ENCODE peak calls at places on chromosomes 4 and X, in six cellular contexts. One of them, this sample, is unnamed. For H3K4me1, the result is how much of the 10 kb centered on the place peaks cover.

GRCh38 chr4:155615054-155615887 is 51.4 kb upstream of the GUCY1A1 start:
- DNase-seq in PC-3: no peak
- DNase-seq in astrocyte: no peak
- DNase-seq in hepatocyte: no peak
- DNase-seq in psoas muscle: no peak
- DNase-seq in cardiac muscle cell: no peak
- DNase-seq in this sample: no peak

GRCh38 chr4:106095408-106095807 is 200.1 kb downstream of the NPNT start:
- DNase-seq in PC-3: no peak
- DNase-seq in astrocyte: peak
- DNase-seq in hepatocyte: no peak
- DNase-seq in psoas muscle: no peak
- DNase-seq in cardiac muscle cell: peak
- DNase-seq in this sample: no peak

GRCh38 chr4:29588615-29589014 is 1131.6 kb upstream of the PCDH7 start:
- DNase-seq in PC-3: peak
- DNase-seq in astrocyte: no peak
- DNase-seq in hepatocyte: no peak
- DNase-seq in psoas muscle: no peak
- DNase-seq in cardiac muscle cell: no peak
- DNase-seq in this sample: no peak

GRCh38 chr4:177485528-177485927 is 43.3 kb upstream of the AGA start:
- DNase-seq in PC-3: peak
- DNase-seq in astrocyte: peak
- DNase-seq in hepatocyte: no peak
- DNase-seq in psoas muscle: no peak
- DNase-seq in cardiac muscle cell: peak
- DNase-seq in this sample: no peak

GRCh38 chrX:27591938-27592337 is 1.8 kb downstream of the DCAF8L2 start:
- DNase-seq in PC-3: no peak
- DNase-seq in astrocyte: no peak
- DNase-seq in hepatocyte: no peak
- DNase-seq in psoas muscle: no peak
- DNase-seq in cardiac muscle cell: no peak
- DNase-seq in this sample: no peak

GRCh38 chr4:172225457-172225856 is 412.3 kb downstream of the GALNTL6 start:
- DNase-seq in PC-3: no peak
- DNase-seq in astrocyte: no peak
- DNase-seq in hepatocyte: no peak
- DNase-seq in psoas muscle: no peak
- DNase-seq in cardiac muscle cell: no peak
- DNase-seq in this sample: no peak

GRCh38 chrX:13008189-13008533 is 33.3 kb downstream of the TMSB4X start:
- DNase-seq in PC-3: no peak
- DNase-seq in astrocyte: no peak
- DNase-seq in hepatocyte: no peak
- DNase-seq in psoas muscle: no peak
- DNase-seq in cardiac muscle cell: no peak
- DNase-seq in this sample: no peak

GRCh38 chrX:150410513-150410912 is 47.4 kb downstream of the MAMLD1 start:
- DNase-seq in PC-3: no peak
- DNase-seq in astrocyte: no peak
- DNase-seq in hepatocyte: no peak
- DNase-seq in psoas muscle: no peak
- DNase-seq in cardiac muscle cell: no peak
- DNase-seq in this sample: no peak

GRCh38 chr4:7938513-7939376 is 916 bp downstream of the AFAP1 start:
- DNase-seq in PC-3: no peak
- DNase-seq in astrocyte: peak
- DNase-seq in hepatocyte: peak
- DNase-seq in psoas muscle: peak
- DNase-seq in cardiac muscle cell: peak
- DNase-seq in this sample: no peak

GRCh38 chr4:102687373-102687981 is 73.3 kb downstream of the MANBA start:
- DNase-seq in PC-3: peak
- DNase-seq in astrocyte: peak
- DNase-seq in hepatocyte: no peak
- DNase-seq in psoas muscle: no peak
- DNase-seq in cardiac muscle cell: no peak
- DNase-seq in this sample: no peak

GRCh38 chr4:123444298-123444731 is 47.7 kb downstream of the SPRY1 start:
- DNase-seq in PC-3: no peak
- DNase-seq in astrocyte: peak
- DNase-seq in hepatocyte: peak
- DNase-seq in psoas muscle: no peak
- DNase-seq in cardiac muscle cell: peak
- DNase-seq in this sample: peak

GRCh38 chr4:1112174-1112820 is 1.1 kb downstream of the RNF212 start:
- DNase-seq in PC-3: no peak
- DNase-seq in astrocyte: no peak
- DNase-seq in hepatocyte: no peak
- DNase-seq in psoas muscle: no peak
- DNase-seq in cardiac muscle cell: no peak
- DNase-seq in this sample: peak

GRCh38 chrX:9352243-9352642 is 112.6 kb upstream of the TBL1X start:
- DNase-seq in PC-3: no peak
- DNase-seq in astrocyte: no peak
- DNase-seq in hepatocyte: no peak
- DNase-seq in psoas muscle: no peak
- DNase-seq in cardiac muscle cell: no peak
- DNase-seq in this sample: no peak

GRCh38 chrX:107716045-107716684 is 59.4 kb downstream of the TSC22D3 start:
- DNase-seq in PC-3: peak
- DNase-seq in astrocyte: peak
- DNase-seq in hepatocyte: peak
- DNase-seq in psoas muscle: no peak
- DNase-seq in cardiac muscle cell: peak
- DNase-seq in this sample: peak

GRCh38 chrX:29890004-29890403 is 325.4 kb upstream of the MAGEB2 start:
- DNase-seq in PC-3: no peak
- DNase-seq in astrocyte: peak
- DNase-seq in hepatocyte: no peak
- DNase-seq in psoas muscle: no peak
- DNase-seq in cardiac muscle cell: no peak
- DNase-seq in this sample: no peak

GRCh38 chr4:126265880-126266279 is 951.1 kb downstream of the FAT4 start:
- DNase-seq in PC-3: no peak
- DNase-seq in astrocyte: no peak
- DNase-seq in hepatocyte: no peak
- DNase-seq in psoas muscle: no peak
- DNase-seq in cardiac muscle cell: no peak
- DNase-seq in this sample: no peak

GRCh38 chr4:108536577-108536976 is 83.8 kb upstream of the RPL34 start:
- DNase-seq in PC-3: peak
- DNase-seq in astrocyte: no peak
- DNase-seq in hepatocyte: peak
- DNase-seq in psoas muscle: no peak
- DNase-seq in cardiac muscle cell: no peak
- DNase-seq in this sample: no peak

GRCh38 chr4:56410247-56410646 is 23.0 kb upstream of the AASDH start:
- DNase-seq in PC-3: peak
- DNase-seq in astrocyte: peak
- DNase-seq in hepatocyte: peak
- DNase-seq in psoas muscle: no peak
- DNase-seq in cardiac muscle cell: peak
- DNase-seq in this sample: peak

GRCh38 chrX:67998540-67998939 is 434.8 kb downstream of the OPHN1 start:
- DNase-seq in PC-3: no peak
- DNase-seq in astrocyte: no peak
- DNase-seq in hepatocyte: no peak
- DNase-seq in psoas muscle: no peak
- DNase-seq in cardiac muscle cell: no peak
- DNase-seq in this sample: no peak

GRCh38 chr4:168408620-168409019 is 71.7 kb downstream of the DDX60L start:
- DNase-seq in PC-3: peak
- DNase-seq in astrocyte: peak
- DNase-seq in hepatocyte: peak
- DNase-seq in psoas muscle: peak
- DNase-seq in cardiac muscle cell: peak
- DNase-seq in this sample: no peak

GRCh38 chr4:7330031-7330596 is 104.6 kb downstream of the PSAPL1 start:
- DNase-seq in PC-3: no peak
- DNase-seq in astrocyte: no peak
- DNase-seq in hepatocyte: no peak
- DNase-seq in psoas muscle: no peak
- DNase-seq in cardiac muscle cell: no peak
- DNase-seq in this sample: peak

GRCh38 chr4:3320361-3321023 is 27.7 kb downstream of the RGS12 start:
- DNase-seq in PC-3: no peak
- DNase-seq in astrocyte: no peak
- DNase-seq in hepatocyte: peak
- DNase-seq in psoas muscle: peak
- DNase-seq in cardiac muscle cell: no peak
- DNase-seq in this sample: no peak

GRCh38 chr4:21363701-21364100 is 584.9 kb downstream of the KCNIP4 start:
- DNase-seq in PC-3: no peak
- DNase-seq in astrocyte: no peak
- DNase-seq in hepatocyte: no peak
- DNase-seq in psoas muscle: no peak
- DNase-seq in cardiac muscle cell: no peak
- DNase-seq in this sample: no peak
- H3K4me1 ChIP-seq in PC-3: under half
- H3K4me1 ChIP-seq in astrocyte: under half
- H3K4me1 ChIP-seq in hepatocyte: under half
- H3K4me1 ChIP-seq in psoas muscle: under half
- H3K4me1 ChIP-seq in cardiac muscle cell: under half
- H3K4me1 ChIP-seq in this sample: under half

DNA sequence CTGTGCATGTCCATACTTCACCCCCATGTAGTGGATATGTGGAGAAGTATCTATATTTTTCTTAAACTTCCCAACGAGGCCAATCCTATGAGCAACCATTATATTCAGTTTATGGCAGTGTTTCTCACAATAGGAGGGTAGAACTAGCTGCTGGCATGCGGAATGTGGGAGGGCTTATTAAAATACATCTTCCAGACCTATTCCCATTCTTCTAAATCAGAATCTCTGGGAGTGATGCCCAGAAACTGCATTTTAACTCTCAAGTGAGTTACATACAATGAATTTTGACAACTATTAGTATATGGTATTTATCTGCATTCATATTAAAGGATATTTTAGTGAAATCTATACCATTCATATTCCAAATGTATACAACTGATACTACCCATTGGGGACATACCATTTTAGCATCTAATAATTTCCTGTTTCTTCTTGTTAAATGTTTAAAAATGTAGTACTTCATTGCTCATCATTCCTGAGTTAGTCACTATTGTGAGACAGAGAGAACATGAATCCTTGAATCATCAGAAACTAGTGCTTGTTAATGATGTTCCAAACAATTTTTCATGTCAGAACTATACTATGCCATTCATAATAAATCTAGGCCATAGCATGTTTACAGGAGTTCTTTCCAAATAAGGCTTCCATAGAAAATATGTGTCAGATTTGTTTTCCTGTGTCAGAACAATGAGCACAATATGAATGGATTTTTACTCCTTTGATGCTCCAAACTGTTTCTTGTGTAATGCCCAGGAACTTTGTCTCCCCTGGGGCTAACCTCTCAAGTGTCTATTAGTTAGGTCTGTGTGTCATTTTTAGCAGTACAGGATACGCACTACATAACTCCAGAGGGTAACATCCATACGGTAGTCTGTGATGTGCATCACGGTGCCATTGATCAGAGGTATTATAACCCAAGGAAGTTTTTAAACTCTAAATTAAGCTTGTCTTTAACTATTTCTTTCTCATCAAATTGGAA is 198.8 kb upstream of the BMP3 start:
- DNase-seq in PC-3: peak
- DNase-seq in astrocyte: peak
- DNase-seq in hepatocyte: no peak
- DNase-seq in psoas muscle: no peak
- DNase-seq in cardiac muscle cell: no peak
- DNase-seq in this sample: no peak
- H3K27ac ChIP-seq in PC-3: no peak
- H3K27ac ChIP-seq in astrocyte: no peak
- H3K27ac ChIP-seq in hepatocyte: no peak
- H3K27ac ChIP-seq in psoas muscle: no peak
- H3K27ac ChIP-seq in cardiac muscle cell: no peak
- H3K27ac ChIP-seq in this sample: no peak

DNA sequence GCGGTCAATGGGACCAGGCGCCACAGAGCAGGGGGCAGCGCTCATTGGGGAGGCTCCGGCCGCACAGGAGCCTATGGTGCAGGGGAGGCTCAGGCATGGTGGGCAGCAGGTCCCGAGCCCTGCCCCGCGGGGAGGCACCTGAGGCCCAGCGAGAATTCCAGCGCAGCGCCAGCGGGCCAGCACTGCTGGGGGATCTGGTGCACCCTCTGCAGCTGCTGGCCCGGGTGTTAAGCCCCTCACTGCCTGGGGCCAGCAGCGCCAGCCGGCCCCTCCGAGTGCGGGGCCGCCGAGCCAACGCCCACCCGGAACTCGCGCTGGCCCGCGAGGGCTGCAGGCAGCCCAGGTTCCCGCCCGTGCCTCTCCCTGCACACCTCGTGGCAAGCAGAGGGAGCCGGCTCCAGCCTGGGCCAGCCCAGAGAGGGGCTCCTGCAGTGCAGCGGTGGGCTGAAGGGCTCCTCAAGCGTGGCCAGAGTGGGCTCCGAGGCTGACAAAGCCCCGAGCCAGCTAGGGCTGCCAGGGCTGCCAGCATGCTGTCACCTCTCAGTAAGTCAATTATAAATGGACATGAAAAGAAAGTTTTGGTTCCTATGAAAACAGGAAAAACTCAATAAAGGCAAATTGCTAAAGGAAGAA is 14.5 kb downstream of the FAM184B start:
- DNase-seq in PC-3: no peak
- DNase-seq in astrocyte: no peak
- DNase-seq in hepatocyte: no peak
- DNase-seq in psoas muscle: no peak
- DNase-seq in cardiac muscle cell: no peak
- DNase-seq in this sample: no peak
- TF ChIP-seq CTCF in PC-3: no peak
- TF ChIP-seq CTCF in astrocyte: no peak
- TF ChIP-seq CTCF in hepatocyte: no peak
- TF ChIP-seq CTCF in psoas muscle: no peak
- TF ChIP-seq CTCF in cardiac muscle cell: no peak
- TF ChIP-seq CTCF in this sample: no peak

GRCh38 chr4:143358419-143358818 is 21.7 kb downstream of the GAB1 start:
- DNase-seq in PC-3: no peak
- DNase-seq in astrocyte: no peak
- DNase-seq in hepatocyte: no peak
- DNase-seq in psoas muscle: no peak
- DNase-seq in cardiac muscle cell: no peak
- DNase-seq in this sample: no peak
- H3K4me1 ChIP-seq in PC-3: half or more
- H3K4me1 ChIP-seq in astrocyte: under half
- H3K4me1 ChIP-seq in hepatocyte: half or more
- H3K4me1 ChIP-seq in psoas muscle: half or more
- H3K4me1 ChIP-seq in cardiac muscle cell: under half
- H3K4me1 ChIP-seq in this sample: under half

This sample was measured in left lung.